ENCODE peak calls at places on chromosomes 3 and 15, in four cellular contexts. I is tibial artery, E is A549, B is transverse colon. O is an unnamed sample. For H3K4me1, the result is how much of the 10 kb centered on the place peaks cover.

GRCh38 chr3:182843478-182843877 is 50.2 kb downstream of the ATP11B start:
- DNase-seq in E (no peak), B (no peak), I (no peak), O (no peak)

GRCh38 chr15:31474059-31474868 is 147.6 kb downstream of the KLF13 start:
- DNase-seq in B (no peak), I (no peak), E (no peak), O (no peak)

GRCh38 chr3:81958967-81959625 is 197.7 kb upstream of the GBE1 start:
- DNase-seq in B (no peak), E (no peak), I (no peak), O (no peak)

GRCh38 chr3:128254066-128254590 is 100.8 kb downstream of the EEFSEC start:
- DNase-seq in E (no peak), B (no peak), I (no peak), O (no peak)

GRCh38 chr3:46931631-46932441 is 44.7 kb downstream of the CCDC12 start:
- DNase-seq in B (peak), E (peak), I (peak), O (peak)

GRCh38 chr3:98026425-98027083 is 8.6 kb downstream of the GABRR3 start:
- DNase-seq in E (no peak), I (no peak), B (no peak), O (no peak)

GRCh38 chr3:43423142-43423541 is 136.8 kb downstream of the SNRK start:
- DNase-seq in B (peak), I (peak), E (no peak), O (peak)

GRCh38 chr3:135125171-135125801 is 330.2 kb downstream of the EPHB1 start:
- DNase-seq in I (no peak), B (no peak), E (peak), O (no peak)

GRCh38 chr3:1805331-1805730 is 293.3 kb upstream of the CNTN4 start:
- DNase-seq in E (no peak), B (no peak), I (no peak), O (no peak)

GRCh38 chr3:48634661-48635221 is 520 bp downstream of the SLC26A6 start:
- DNase-seq in I (peak), E (peak), B (peak), O (peak)

GRCh38 chr15:68815598-68815997 is 5.1 kb downstream of the ANP32A start:
- DNase-seq in I (no peak), E (no peak), B (no peak), O (no peak)

GRCh38 chr3:184335661-184336483 is 1.5 kb upstream of the FAM131A start:
- DNase-seq in B (peak), I (peak), E (peak), O (peak)
- H3K27ac ChIP-seq in B (peak), I (peak), E (peak), O (peak)

GRCh38 chr3:50521572-50521971 is 18.1 kb upstream of the CACNA2D2 start:
- DNase-seq in E (no peak), B (no peak), I (no peak), O (no peak)

GRCh38 chr3:50517721-50518206 is 14.3 kb upstream of the CACNA2D2 start:
- DNase-seq in E (no peak), B (no peak), I (no peak), O (no peak)

GRCh38 chr3:50518441-50518840 is 15.0 kb upstream of the CACNA2D2 start:
- DNase-seq in B (no peak), I (no peak), E (no peak), O (no peak)

GRCh38 chr3:50520849-50521248 is 17.4 kb upstream of the CACNA2D2 start:
- DNase-seq in B (no peak), I (no peak), E (no peak), O (no peak)

GRCh38 chr3:50519471-50520089 is 16.1 kb upstream of the CACNA2D2 start:
- DNase-seq in I (peak), E (peak), B (peak), O (peak)
- H3K4me1 ChIP-seq in I (under half), E (under half), B (under half), O (under half)

GRCh38 chr3:177359601-177360357 is 162.5 kb upstream of the TBL1XR1 start:
- DNase-seq in E (peak), I (peak), B (peak), O (peak)

GRCh38 chr3:177362646-177363045 is 165.4 kb upstream of the TBL1XR1 start:
- DNase-seq in I (no peak), E (no peak), B (peak), O (no peak)

GRCh38 chr3:177364236-177364635 is 167.0 kb upstream of the TBL1XR1 start:
- DNase-seq in E (no peak), B (no peak), I (no peak), O (no peak)

GRCh38 chr3:177358968-177359600 is 161.8 kb upstream of the TBL1XR1 start:
- DNase-seq in B (peak), E (peak), I (peak), O (peak)

DNA sequence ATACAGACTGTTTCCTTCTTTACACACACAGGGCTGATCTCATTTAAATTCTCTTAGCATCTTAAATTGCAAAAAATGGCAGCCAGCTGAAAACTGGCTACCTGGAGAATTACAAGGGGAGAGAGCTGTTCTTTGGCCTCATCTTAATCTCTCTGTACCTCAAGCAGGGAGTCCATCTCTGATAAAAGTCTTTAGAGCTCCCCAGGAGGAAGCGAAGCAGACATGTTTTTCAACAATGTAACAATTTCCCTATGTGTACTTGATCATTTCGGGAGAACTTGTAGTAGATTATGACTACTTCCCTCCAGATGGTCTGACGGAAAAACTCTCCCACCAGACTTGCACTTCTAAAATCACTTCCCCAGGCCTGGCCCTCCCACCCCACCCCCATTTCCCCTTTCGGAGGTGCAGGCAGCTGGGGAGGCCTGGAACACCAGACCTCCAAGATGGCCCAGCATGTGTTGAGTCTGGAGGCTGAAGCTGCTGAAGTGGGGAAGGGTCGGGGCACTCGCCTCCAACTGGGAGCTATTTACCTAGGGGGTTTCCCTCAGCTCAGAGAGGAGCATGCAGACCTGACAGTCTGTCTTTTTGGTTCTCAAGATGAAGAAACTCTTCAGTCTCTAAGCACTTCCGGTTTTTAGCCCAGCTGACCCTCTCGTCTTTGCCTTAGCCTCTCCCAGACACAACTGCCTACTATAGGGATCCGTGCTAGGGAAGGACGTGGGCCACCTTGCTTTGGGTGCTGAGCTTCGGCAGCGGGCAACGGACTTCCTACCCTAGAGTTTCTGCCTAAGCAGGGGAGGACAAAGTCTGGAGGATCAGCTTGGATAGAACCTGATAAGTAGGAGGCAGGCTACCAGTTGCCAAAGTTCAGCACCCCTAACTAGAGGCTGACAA is 164.0 kb upstream of the TBL1XR1 start:
- DNase-seq in E (no peak), B (no peak), I (no peak), O (no peak)
- H3K27ac ChIP-seq in E (peak), B (peak), I (peak), O (no peak)

GRCh38 chr15:75573643-75574384 is 5.3 kb downstream of the PTPN9 start:
- DNase-seq in E (no peak), B (no peak), I (no peak), O (no peak)
- H3K4me1 ChIP-seq in E (under half), B (half or more), I (under half), O (under half)

DNA sequence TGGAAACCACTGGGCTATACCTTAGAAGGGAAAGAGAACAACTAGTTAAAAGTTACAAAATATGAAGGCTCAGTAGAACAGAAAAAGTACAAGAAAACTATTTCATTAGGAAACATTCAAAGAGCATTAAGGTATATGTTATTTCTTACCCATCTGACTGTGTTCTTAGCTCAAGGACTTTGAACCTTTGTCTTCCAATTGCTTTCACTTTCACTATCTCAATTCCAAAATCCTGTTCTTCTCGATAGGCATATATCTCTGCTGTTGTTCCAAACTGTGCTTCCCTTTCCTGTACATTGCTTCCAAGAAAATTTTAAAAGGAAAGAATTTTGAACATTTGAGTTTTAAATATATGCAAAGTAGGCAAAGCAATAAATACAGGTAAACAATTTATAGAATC is 6.9 kb downstream of the CRBN start:
- DNase-seq in E (no peak), I (no peak), B (no peak), O (no peak)
- H3K27ac ChIP-seq in E (no peak), I (no peak), B (peak), O (no peak)

O was measured in pancreas.